ENCODE peak calls at places on chromosomes 16 and 17, in nine cellular contexts. One of them, this sample, is unnamed.

GRCh38 chr17:11598274-11599221 is at the start of gene DNAH9:
- DNase-seq in NCI-H1105: peak
- DNase-seq in AG09309: no peak
- DNase-seq in natural killer cell: no peak
- DNase-seq in NCI-H1048: peak
- DNase-seq in activated naive CD4-positive, alpha-beta T cell: no peak
- DNase-seq in CD4-positive, alpha-beta memory T cell: no peak
- DNase-seq in activated CD4-positive, alpha-beta T cell treated with anti-CD3 and anti-CD28 coated beads, Interleukin-2, amount 50 U/mL, for 1 hour: peak
- DNase-seq in astrocyte of the hippocampus: peak
- DNase-seq in this sample: no peak

GRCh38 chr16:3023415-3023668 is 400 bp downstream of the HCFC1R1 start:
- DNase-seq in AG09309: peak
- DNase-seq in astrocyte of the hippocampus: peak
- DNase-seq in NCI-H1105: no peak
- DNase-seq in NCI-H1048: no peak
- DNase-seq in CD4-positive, alpha-beta memory T cell: no peak
- DNase-seq in activated naive CD4-positive, alpha-beta T cell: no peak
- DNase-seq in natural killer cell: no peak
- DNase-seq in activated CD4-positive, alpha-beta T cell treated with anti-CD3 and anti-CD28 coated beads, Interleukin-2, amount 50 U/mL, for 1 hour: no peak
- DNase-seq in this sample: no peak

GRCh38 chr16:84308120-84308519 is 13.4 kb downstream of the WFDC1 start:
- DNase-seq in AG09309: no peak
- DNase-seq in NCI-H1048: no peak
- DNase-seq in natural killer cell: no peak
- DNase-seq in CD4-positive, alpha-beta memory T cell: no peak
- DNase-seq in astrocyte of the hippocampus: peak
- DNase-seq in NCI-H1105: no peak
- DNase-seq in activated naive CD4-positive, alpha-beta T cell: no peak
- DNase-seq in activated CD4-positive, alpha-beta T cell treated with anti-CD3 and anti-CD28 coated beads, Interleukin-2, amount 50 U/mL, for 1 hour: no peak
- DNase-seq in this sample: no peak

GRCh38 chr16:88619859-88620655 is 18.3 kb upstream of the IL17C start:
- DNase-seq in CD4-positive, alpha-beta memory T cell: peak
- DNase-seq in natural killer cell: peak
- DNase-seq in NCI-H1048: no peak
- DNase-seq in AG09309: no peak
- DNase-seq in astrocyte of the hippocampus: peak
- DNase-seq in activated CD4-positive, alpha-beta T cell treated with anti-CD3 and anti-CD28 coated beads, Interleukin-2, amount 50 U/mL, for 1 hour: peak
- DNase-seq in NCI-H1105: no peak
- DNase-seq in activated naive CD4-positive, alpha-beta T cell: no peak
- DNase-seq in this sample: no peak

GRCh38 chr17:61694095-61694494 is 103.1 kb upstream of the NACA2 start:
- DNase-seq in CD4-positive, alpha-beta memory T cell: no peak
- DNase-seq in astrocyte of the hippocampus: no peak
- DNase-seq in activated CD4-positive, alpha-beta T cell treated with anti-CD3 and anti-CD28 coated beads, Interleukin-2, amount 50 U/mL, for 1 hour: no peak
- DNase-seq in natural killer cell: no peak
- DNase-seq in activated naive CD4-positive, alpha-beta T cell: no peak
- DNase-seq in NCI-H1105: no peak
- DNase-seq in NCI-H1048: no peak
- DNase-seq in AG09309: no peak
- DNase-seq in this sample: no peak

GRCh38 chr17:81923302-81924260 is 4.0 kb downstream of the MAFG start:
- DNase-seq in activated CD4-positive, alpha-beta T cell treated with anti-CD3 and anti-CD28 coated beads, Interleukin-2, amount 50 U/mL, for 1 hour: no peak
- DNase-seq in CD4-positive, alpha-beta memory T cell: no peak
- DNase-seq in natural killer cell: no peak
- DNase-seq in NCI-H1105: no peak
- DNase-seq in astrocyte of the hippocampus: peak
- DNase-seq in AG09309: peak
- DNase-seq in activated naive CD4-positive, alpha-beta T cell: no peak
- DNase-seq in NCI-H1048: no peak
- DNase-seq in this sample: no peak

GRCh38 chr16:81266680-81267095 is 28.2 kb downstream of the BCO1 start:
- DNase-seq in CD4-positive, alpha-beta memory T cell: no peak
- DNase-seq in NCI-H1105: no peak
- DNase-seq in activated naive CD4-positive, alpha-beta T cell: no peak
- DNase-seq in AG09309: no peak
- DNase-seq in activated CD4-positive, alpha-beta T cell treated with anti-CD3 and anti-CD28 coated beads, Interleukin-2, amount 50 U/mL, for 1 hour: no peak
- DNase-seq in astrocyte of the hippocampus: no peak
- DNase-seq in natural killer cell: no peak
- DNase-seq in NCI-H1048: no peak
- DNase-seq in this sample: no peak

GRCh38 chr17:17494499-17495447 is 1.4 kb downstream of the RASD1 start:
- DNase-seq in astrocyte of the hippocampus: peak
- DNase-seq in activated naive CD4-positive, alpha-beta T cell: no peak
- DNase-seq in AG09309: no peak
- DNase-seq in NCI-H1105: peak
- DNase-seq in natural killer cell: no peak
- DNase-seq in NCI-H1048: no peak
- DNase-seq in CD4-positive, alpha-beta memory T cell: no peak
- DNase-seq in activated CD4-positive, alpha-beta T cell treated with anti-CD3 and anti-CD28 coated beads, Interleukin-2, amount 50 U/mL, for 1 hour: peak
- DNase-seq in this sample: no peak

GRCh38 chr17:82949361-82949760 is 109.5 kb upstream of the ZNF750 start:
- DNase-seq in AG09309: no peak
- DNase-seq in natural killer cell: no peak
- DNase-seq in NCI-H1048: no peak
- DNase-seq in CD4-positive, alpha-beta memory T cell: no peak
- DNase-seq in activated naive CD4-positive, alpha-beta T cell: no peak
- DNase-seq in activated CD4-positive, alpha-beta T cell treated with anti-CD3 and anti-CD28 coated beads, Interleukin-2, amount 50 U/mL, for 1 hour: no peak
- DNase-seq in astrocyte of the hippocampus: no peak
- DNase-seq in NCI-H1105: no peak
- DNase-seq in this sample: no peak

GRCh38 chr17:72419866-72420774 is 299.3 kb downstream of the SOX9 start:
- DNase-seq in NCI-H1105: no peak
- DNase-seq in AG09309: no peak
- DNase-seq in CD4-positive, alpha-beta memory T cell: no peak
- DNase-seq in astrocyte of the hippocampus: peak
- DNase-seq in activated CD4-positive, alpha-beta T cell treated with anti-CD3 and anti-CD28 coated beads, Interleukin-2, amount 50 U/mL, for 1 hour: no peak
- DNase-seq in natural killer cell: no peak
- DNase-seq in activated naive CD4-positive, alpha-beta T cell: no peak
- DNase-seq in NCI-H1048: no peak
- DNase-seq in this sample: no peak

GRCh38 chr17:50056961-50057330 is 1.0 kb downstream of the ITGA3 start:
- DNase-seq in activated CD4-positive, alpha-beta T cell treated with anti-CD3 and anti-CD28 coated beads, Interleukin-2, amount 50 U/mL, for 1 hour: no peak
- DNase-seq in AG09309: no peak
- DNase-seq in NCI-H1105: no peak
- DNase-seq in natural killer cell: no peak
- DNase-seq in CD4-positive, alpha-beta memory T cell: no peak
- DNase-seq in NCI-H1048: no peak
- DNase-seq in activated naive CD4-positive, alpha-beta T cell: no peak
- DNase-seq in astrocyte of the hippocampus: peak
- DNase-seq in this sample: no peak

GRCh38 chr16:87487361-87487924 is 5.4 kb downstream of the ZCCHC14 start:
- DNase-seq in AG09309: no peak
- DNase-seq in CD4-positive, alpha-beta memory T cell: peak
- DNase-seq in NCI-H1048: no peak
- DNase-seq in natural killer cell: no peak
- DNase-seq in activated naive CD4-positive, alpha-beta T cell: no peak
- DNase-seq in NCI-H1105: peak
- DNase-seq in activated CD4-positive, alpha-beta T cell treated with anti-CD3 and anti-CD28 coated beads, Interleukin-2, amount 50 U/mL, for 1 hour: no peak
- DNase-seq in astrocyte of the hippocampus: no peak
- DNase-seq in this sample: no peak

This sample was measured in naive B cell.